ENCODE peak calls at places on chromosome 13, in four cellular contexts. Y is activated T-cell treated with anti-CD3 and anti-CD28 coated beads, Interleukin-2, amount 50 U/mL, for 72 hours; K is A673; H is nephron progenitor cell. G is an unnamed sample.

GRCh38 chr13:19089315-19089714 is 92.3 kb downstream of the TUBA3C start:
- DNase-seq in Y (no peak), K (peak), H (no peak), G (no peak)

GRCh38 chr13:37835392-37835791 is 34.2 kb downstream of the TRPC4 start:
- DNase-seq in Y (no peak), K (no peak), H (no peak), G (no peak)

GRCh38 chr13:93786846-93787245 is 560.2 kb downstream of the GPC6 start:
- DNase-seq in Y (no peak), K (peak), H (no peak), G (no peak)

GRCh38 chr13:74129500-74130144 is 4.6 kb downstream of the KLF12 start:
- DNase-seq in Y (peak), K (peak), H (no peak), G (peak)

GRCh38 chr13:33186851-33187250 is 98.7 kb downstream of the STARD13 start:
- DNase-seq in Y (no peak), K (peak), H (no peak), G (no peak)

GRCh38 chr13:100535401-100536135 is 53.0 kb downstream of the GGACT start:
- DNase-seq in Y (no peak), K (no peak), H (no peak), G (peak)

GRCh38 chr13:80070024-80070703 is 270.8 kb downstream of the SPRY2 start:
- DNase-seq in Y (no peak), K (no peak), H (no peak), G (no peak)

GRCh38 chr13:48160879-48161278 is 66.0 kb upstream of the MED4 start:
- DNase-seq in Y (no peak), K (peak), H (no peak), G (no peak)

GRCh38 chr13:110949116-110949515 is 34.2 kb upstream of the ANKRD10 start:
- DNase-seq in Y (no peak), K (no peak), H (no peak), G (no peak)